ENCODE peak calls at places on chromosomes 13 and 19, in ten cellular contexts. One of them, this sample, is unnamed. For H3K36me3, the result is how much of the 10 kb centered on the place peaks cover.

GRCh38 chr19:53780506-53780905 is 43.6 kb downstream of the NLRP12 start:
- DNase-seq in transverse colon: no peak
- DNase-seq in sigmoid colon: no peak
- DNase-seq in GM12878: no peak
- DNase-seq in stomach: no peak
- DNase-seq in H1: no peak
- DNase-seq in upper lobe of left lung: no peak
- DNase-seq in tibial nerve: no peak
- DNase-seq in K562: no peak
- DNase-seq in SK-N-SH: no peak
- DNase-seq in this sample: no peak

GRCh38 chr19:3613765-3614661 is 7.3 kb upstream of the TBXA2R start:
- DNase-seq in stomach: no peak
- DNase-seq in K562: no peak
- DNase-seq in GM12878: no peak
- DNase-seq in upper lobe of left lung: no peak
- DNase-seq in transverse colon: no peak
- DNase-seq in H1: no peak
- DNase-seq in tibial nerve: no peak
- DNase-seq in sigmoid colon: no peak
- DNase-seq in SK-N-SH: no peak
- DNase-seq in this sample: no peak

GRCh38 chr19:55483681-55484361 is 1.2 kb upstream of the NAT14 start:
- DNase-seq in SK-N-SH: no peak
- DNase-seq in upper lobe of left lung: no peak
- DNase-seq in sigmoid colon: peak
- DNase-seq in GM12878: no peak
- DNase-seq in H1: no peak
- DNase-seq in K562: no peak
- DNase-seq in stomach: no peak
- DNase-seq in tibial nerve: no peak
- DNase-seq in transverse colon: no peak
- DNase-seq in this sample: no peak

GRCh38 chr19:6958786-6959185 is 62.4 kb downstream of the MBD3L2B start:
- DNase-seq in K562: no peak
- DNase-seq in sigmoid colon: no peak
- DNase-seq in H1: no peak
- DNase-seq in tibial nerve: no peak
- DNase-seq in GM12878: no peak
- DNase-seq in upper lobe of left lung: peak
- DNase-seq in stomach: no peak
- DNase-seq in transverse colon: no peak
- DNase-seq in SK-N-SH: no peak
- DNase-seq in this sample: no peak

GRCh38 chr13:99575376-99575775 is 74.1 kb downstream of the TM9SF2 start:
- DNase-seq in transverse colon: no peak
- DNase-seq in SK-N-SH: no peak
- DNase-seq in sigmoid colon: no peak
- DNase-seq in stomach: no peak
- DNase-seq in GM12878: no peak
- DNase-seq in upper lobe of left lung: no peak
- DNase-seq in H1: no peak
- DNase-seq in K562: no peak
- DNase-seq in tibial nerve: no peak
- DNase-seq in this sample: no peak

GRCh38 chr19:7772752-7773291 is 9.8 kb downstream of the CLEC4M start:
- DNase-seq in stomach: no peak
- DNase-seq in tibial nerve: no peak
- DNase-seq in K562: no peak
- DNase-seq in transverse colon: no peak
- DNase-seq in sigmoid colon: no peak
- DNase-seq in SK-N-SH: no peak
- DNase-seq in GM12878: peak
- DNase-seq in H1: no peak
- DNase-seq in upper lobe of left lung: no peak
- DNase-seq in this sample: no peak

GRCh38 chr19:37813340-37813739 is 34.0 kb upstream of the ZNF573 start:
- DNase-seq in GM12878: no peak
- DNase-seq in stomach: no peak
- DNase-seq in SK-N-SH: no peak
- DNase-seq in upper lobe of left lung: no peak
- DNase-seq in K562: no peak
- DNase-seq in tibial nerve: no peak
- DNase-seq in H1: no peak
- DNase-seq in transverse colon: no peak
- DNase-seq in sigmoid colon: no peak
- DNase-seq in this sample: no peak

GRCh38 chr13:109131698-109132257 is 502.4 kb downstream of the MYO16 start:
- DNase-seq in stomach: no peak
- DNase-seq in sigmoid colon: no peak
- DNase-seq in SK-N-SH: no peak
- DNase-seq in GM12878: peak
- DNase-seq in transverse colon: no peak
- DNase-seq in tibial nerve: no peak
- DNase-seq in K562: no peak
- DNase-seq in H1: no peak
- DNase-seq in upper lobe of left lung: no peak
- DNase-seq in this sample: no peak

GRCh38 chr19:33279430-33280350 is 22.6 kb downstream of the CEBPA start:
- DNase-seq in transverse colon: no peak
- DNase-seq in sigmoid colon: no peak
- DNase-seq in tibial nerve: no peak
- DNase-seq in SK-N-SH: no peak
- DNase-seq in GM12878: no peak
- DNase-seq in stomach: no peak
- DNase-seq in H1: no peak
- DNase-seq in upper lobe of left lung: no peak
- DNase-seq in K562: no peak
- DNase-seq in this sample: no peak

GRCh38 chr13:44667950-44668349 is 91.8 kb upstream of the TSC22D1 start:
- DNase-seq in sigmoid colon: no peak
- DNase-seq in tibial nerve: no peak
- DNase-seq in upper lobe of left lung: no peak
- DNase-seq in GM12878: no peak
- DNase-seq in stomach: no peak
- DNase-seq in K562: no peak
- DNase-seq in transverse colon: no peak
- DNase-seq in H1: no peak
- DNase-seq in SK-N-SH: no peak
- DNase-seq in this sample: no peak

GRCh38 chr13:106450991-106451390 is 84.5 kb downstream of the EFNB2 start:
- DNase-seq in tibial nerve: no peak
- DNase-seq in upper lobe of left lung: no peak
- DNase-seq in GM12878: no peak
- DNase-seq in K562: no peak
- DNase-seq in transverse colon: no peak
- DNase-seq in SK-N-SH: no peak
- DNase-seq in sigmoid colon: no peak
- DNase-seq in stomach: no peak
- DNase-seq in H1: no peak
- DNase-seq in this sample: no peak

GRCh38 chr19:38190061-38190460 is 34.0 kb downstream of the DPF1 start:
- DNase-seq in SK-N-SH: no peak
- DNase-seq in K562: peak
- DNase-seq in stomach: no peak
- DNase-seq in H1: no peak
- DNase-seq in GM12878: no peak
- DNase-seq in sigmoid colon: no peak
- DNase-seq in upper lobe of left lung: no peak
- DNase-seq in transverse colon: no peak
- DNase-seq in tibial nerve: no peak
- DNase-seq in this sample: no peak

GRCh38 chr13:49314344-49314882 is 66.7 kb downstream of the CDADC1 start:
- DNase-seq in K562: no peak
- DNase-seq in sigmoid colon: no peak
- DNase-seq in SK-N-SH: no peak
- DNase-seq in transverse colon: no peak
- DNase-seq in H1: no peak
- DNase-seq in upper lobe of left lung: no peak
- DNase-seq in stomach: no peak
- DNase-seq in tibial nerve: no peak
- DNase-seq in GM12878: no peak
- DNase-seq in this sample: no peak

GRCh38 chr13:72555601-72556000 is 171.8 kb downstream of the MZT1 start:
- DNase-seq in GM12878: no peak
- DNase-seq in upper lobe of left lung: no peak
- DNase-seq in SK-N-SH: no peak
- DNase-seq in K562: no peak
- DNase-seq in stomach: no peak
- DNase-seq in H1: no peak
- DNase-seq in tibial nerve: no peak
- DNase-seq in sigmoid colon: no peak
- DNase-seq in transverse colon: no peak
- DNase-seq in this sample: no peak

GRCh38 chr13:110015253-110015652 is 228.9 kb upstream of the IRS2 start:
- DNase-seq in transverse colon: no peak
- DNase-seq in H1: no peak
- DNase-seq in stomach: peak
- DNase-seq in GM12878: no peak
- DNase-seq in upper lobe of left lung: no peak
- DNase-seq in K562: no peak
- DNase-seq in tibial nerve: no peak
- DNase-seq in SK-N-SH: no peak
- DNase-seq in sigmoid colon: no peak
- DNase-seq in this sample: no peak

DNA sequence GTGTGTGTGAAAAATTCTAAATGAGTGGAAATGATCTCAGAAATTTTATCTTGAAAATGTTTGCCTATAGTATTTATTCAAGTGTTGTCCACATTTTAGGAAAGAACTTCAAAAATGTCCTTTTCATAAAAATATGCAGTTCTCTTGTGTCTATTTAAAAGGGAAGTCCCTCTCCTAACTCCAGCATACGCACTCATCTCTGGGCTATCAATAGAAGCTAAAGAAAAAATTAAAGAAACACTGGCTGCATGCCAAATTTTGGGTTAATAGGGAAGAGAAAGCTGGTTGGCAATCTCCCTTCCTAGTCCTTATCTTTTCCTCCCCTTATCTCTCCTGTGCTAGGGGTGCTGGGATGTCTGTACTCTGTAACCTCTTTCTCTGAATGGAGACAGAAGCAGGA is 313.3 kb downstream of the ENOX1 start:
- DNase-seq in upper lobe of left lung: no peak
- DNase-seq in K562: no peak
- DNase-seq in H1: no peak
- DNase-seq in stomach: no peak
- DNase-seq in transverse colon: no peak
- DNase-seq in tibial nerve: no peak
- DNase-seq in GM12878: no peak
- DNase-seq in sigmoid colon: no peak
- DNase-seq in SK-N-SH: peak
- DNase-seq in this sample: no peak
- TF ChIP-seq EP300 in upper lobe of left lung: no peak
- TF ChIP-seq EP300 in K562: no peak
- TF ChIP-seq EP300 in H1: no peak
- TF ChIP-seq EP300 in stomach: no peak
- TF ChIP-seq EP300 in transverse colon: no peak
- TF ChIP-seq EP300 in tibial nerve: no peak
- TF ChIP-seq EP300 in GM12878: no peak
- TF ChIP-seq EP300 in sigmoid colon: no peak
- TF ChIP-seq EP300 in SK-N-SH: no peak
- TF ChIP-seq EP300 in this sample: no peak

GRCh38 chr13:65149687-65150086 is 2080.4 kb downstream of the PCDH9 start:
- DNase-seq in transverse colon: no peak
- DNase-seq in sigmoid colon: no peak
- DNase-seq in upper lobe of left lung: no peak
- DNase-seq in SK-N-SH: no peak
- DNase-seq in stomach: no peak
- DNase-seq in H1: no peak
- DNase-seq in tibial nerve: no peak
- DNase-seq in GM12878: no peak
- DNase-seq in K562: no peak
- DNase-seq in this sample: no peak
- H3K4me3 ChIP-seq in transverse colon: no peak
- H3K4me3 ChIP-seq in sigmoid colon: no peak
- H3K4me3 ChIP-seq in upper lobe of left lung: no peak
- H3K4me3 ChIP-seq in SK-N-SH: no peak
- H3K4me3 ChIP-seq in stomach: no peak
- H3K4me3 ChIP-seq in H1: no peak
- H3K4me3 ChIP-seq in tibial nerve: no peak
- H3K4me3 ChIP-seq in GM12878: no peak
- H3K4me3 ChIP-seq in K562: peak
- H3K4me3 ChIP-seq in this sample: no peak

GRCh38 chr19:15260939-15261338 is 28.7 kb upstream of the EPHX3 start:
- DNase-seq in tibial nerve: no peak
- DNase-seq in GM12878: no peak
- DNase-seq in sigmoid colon: no peak
- DNase-seq in upper lobe of left lung: no peak
- DNase-seq in transverse colon: no peak
- DNase-seq in H1: no peak
- DNase-seq in stomach: no peak
- DNase-seq in SK-N-SH: peak
- DNase-seq in K562: no peak
- DNase-seq in this sample: no peak

GRCh38 chr19:15256708-15257331 is 24.6 kb upstream of the EPHX3 start:
- DNase-seq in tibial nerve: no peak
- DNase-seq in H1: no peak
- DNase-seq in GM12878: no peak
- DNase-seq in SK-N-SH: no peak
- DNase-seq in upper lobe of left lung: no peak
- DNase-seq in K562: no peak
- DNase-seq in transverse colon: no peak
- DNase-seq in sigmoid colon: no peak
- DNase-seq in stomach: no peak
- DNase-seq in this sample: no peak

GRCh38 chr19:15259900-15260299 is 27.7 kb upstream of the EPHX3 start:
- DNase-seq in SK-N-SH: no peak
- DNase-seq in tibial nerve: no peak
- DNase-seq in transverse colon: no peak
- DNase-seq in K562: no peak
- DNase-seq in upper lobe of left lung: no peak
- DNase-seq in stomach: no peak
- DNase-seq in GM12878: no peak
- DNase-seq in sigmoid colon: no peak
- DNase-seq in H1: no peak
- DNase-seq in this sample: no peak

GRCh38 chr19:15255359-15255990 is 23.2 kb upstream of the EPHX3 start:
- DNase-seq in transverse colon: no peak
- DNase-seq in K562: no peak
- DNase-seq in tibial nerve: no peak
- DNase-seq in stomach: no peak
- DNase-seq in H1: no peak
- DNase-seq in SK-N-SH: no peak
- DNase-seq in upper lobe of left lung: no peak
- DNase-seq in GM12878: no peak
- DNase-seq in sigmoid colon: no peak
- DNase-seq in this sample: no peak

GRCh38 chr19:15257782-15258181 is 25.5 kb upstream of the EPHX3 start:
- DNase-seq in GM12878: no peak
- DNase-seq in K562: no peak
- DNase-seq in H1: no peak
- DNase-seq in SK-N-SH: no peak
- DNase-seq in upper lobe of left lung: no peak
- DNase-seq in tibial nerve: no peak
- DNase-seq in sigmoid colon: no peak
- DNase-seq in stomach: no peak
- DNase-seq in transverse colon: no peak
- DNase-seq in this sample: no peak
- H3K36me3 ChIP-seq in GM12878: under half
- H3K36me3 ChIP-seq in K562: half or more
- H3K36me3 ChIP-seq in H1: half or more
- H3K36me3 ChIP-seq in SK-N-SH: half or more
- H3K36me3 ChIP-seq in upper lobe of left lung: half or more
- H3K36me3 ChIP-seq in tibial nerve: under half
- H3K36me3 ChIP-seq in sigmoid colon: half or more
- H3K36me3 ChIP-seq in stomach: half or more
- H3K36me3 ChIP-seq in transverse colon: under half
- H3K36me3 ChIP-seq in this sample: under half

GRCh38 chr19:1154731-1155351 is 19.2 kb downstream of the SBNO2 start:
- DNase-seq in SK-N-SH: peak
- DNase-seq in H1: no peak
- DNase-seq in GM12878: no peak
- DNase-seq in tibial nerve: peak
- DNase-seq in sigmoid colon: peak
- DNase-seq in transverse colon: peak
- DNase-seq in upper lobe of left lung: peak
- DNase-seq in K562: no peak
- DNase-seq in stomach: peak
- DNase-seq in this sample: peak
- TF ChIP-seq EP300 in SK-N-SH: no peak
- TF ChIP-seq EP300 in H1: no peak
- TF ChIP-seq EP300 in GM12878: no peak
- TF ChIP-seq EP300 in tibial nerve: peak
- TF ChIP-seq EP300 in sigmoid colon: peak
- TF ChIP-seq EP300 in transverse colon: peak
- TF ChIP-seq EP300 in upper lobe of left lung: peak
- TF ChIP-seq EP300 in K562: no peak
- TF ChIP-seq EP300 in stomach: peak
- TF ChIP-seq EP300 in this sample: peak

This sample was measured in ovary.